ENCODE peak calls at places on chromosomes 4 and X, in ten cellular contexts. One of them, this sample, is unnamed. For H3K27me3, the result is how much of the 10 kb centered on the place peaks cover.

GRCh38 chr4:7328913-7329638 is 105.7 kb downstream of the PSAPL1 start:
- DNase-seq in cardiac muscle cell: no peak
- DNase-seq in PC-9: peak
- DNase-seq in right atrium auricular region: no peak
- DNase-seq in GM23338: no peak
- DNase-seq in suprapubic skin: no peak
- DNase-seq in breast epithelium: no peak
- DNase-seq in dorsolateral prefrontal cortex: peak
- DNase-seq in adrenal gland: peak
- DNase-seq in left lung: peak
- DNase-seq in this sample: no peak

GRCh38 chrX:40945366-40945713 is 139.9 kb upstream of the USP9X start:
- DNase-seq in cardiac muscle cell: no peak
- DNase-seq in PC-9: peak
- DNase-seq in right atrium auricular region: no peak
- DNase-seq in GM23338: no peak
- DNase-seq in suprapubic skin: no peak
- DNase-seq in breast epithelium: no peak
- DNase-seq in dorsolateral prefrontal cortex: no peak
- DNase-seq in adrenal gland: peak
- DNase-seq in left lung: no peak
- DNase-seq in this sample: no peak

GRCh38 chr4:42446823-42447222 is 49.5 kb downstream of the SHISA3 start:
- DNase-seq in cardiac muscle cell: no peak
- DNase-seq in PC-9: no peak
- DNase-seq in right atrium auricular region: no peak
- DNase-seq in GM23338: no peak
- DNase-seq in suprapubic skin: no peak
- DNase-seq in breast epithelium: no peak
- DNase-seq in dorsolateral prefrontal cortex: no peak
- DNase-seq in adrenal gland: no peak
- DNase-seq in left lung: no peak
- DNase-seq in this sample: no peak

GRCh38 chr4:91916219-91916618 is 387.5 kb upstream of the GRID2 start:
- DNase-seq in cardiac muscle cell: no peak
- DNase-seq in PC-9: no peak
- DNase-seq in right atrium auricular region: no peak
- DNase-seq in GM23338: no peak
- DNase-seq in suprapubic skin: no peak
- DNase-seq in breast epithelium: no peak
- DNase-seq in dorsolateral prefrontal cortex: no peak
- DNase-seq in adrenal gland: no peak
- DNase-seq in left lung: no peak
- DNase-seq in this sample: no peak

GRCh38 chr4:119825696-119826095 is 197.1 kb upstream of the PDE5A start:
- DNase-seq in cardiac muscle cell: no peak
- DNase-seq in PC-9: no peak
- DNase-seq in right atrium auricular region: no peak
- DNase-seq in GM23338: no peak
- DNase-seq in suprapubic skin: no peak
- DNase-seq in breast epithelium: no peak
- DNase-seq in dorsolateral prefrontal cortex: no peak
- DNase-seq in adrenal gland: no peak
- DNase-seq in left lung: no peak
- DNase-seq in this sample: no peak

GRCh38 chr4:185217390-185217985 is 8.1 kb downstream of the SNX25 start:
- DNase-seq in cardiac muscle cell: no peak
- DNase-seq in PC-9: no peak
- DNase-seq in right atrium auricular region: no peak
- DNase-seq in GM23338: no peak
- DNase-seq in suprapubic skin: no peak
- DNase-seq in breast epithelium: no peak
- DNase-seq in dorsolateral prefrontal cortex: no peak
- DNase-seq in adrenal gland: no peak
- DNase-seq in left lung: no peak
- DNase-seq in this sample: no peak

GRCh38 chr4:7414736-7415510 is 19.8 kb downstream of the PSAPL1 start:
- DNase-seq in cardiac muscle cell: no peak
- DNase-seq in PC-9: no peak
- DNase-seq in right atrium auricular region: no peak
- DNase-seq in GM23338: peak
- DNase-seq in suprapubic skin: peak
- DNase-seq in breast epithelium: peak
- DNase-seq in dorsolateral prefrontal cortex: peak
- DNase-seq in adrenal gland: peak
- DNase-seq in left lung: peak
- DNase-seq in this sample: no peak

GRCh38 chr4:147714575-147715401 is 17.1 kb upstream of the ARHGAP10 start:
- DNase-seq in cardiac muscle cell: no peak
- DNase-seq in PC-9: peak
- DNase-seq in right atrium auricular region: no peak
- DNase-seq in GM23338: no peak
- DNase-seq in suprapubic skin: peak
- DNase-seq in breast epithelium: peak
- DNase-seq in dorsolateral prefrontal cortex: no peak
- DNase-seq in adrenal gland: peak
- DNase-seq in left lung: no peak
- DNase-seq in this sample: no peak

GRCh38 chr4:99655315-99656081 is 2.1 kb downstream of the C4orf54 start:
- DNase-seq in cardiac muscle cell: no peak
- DNase-seq in PC-9: peak
- DNase-seq in right atrium auricular region: no peak
- DNase-seq in GM23338: no peak
- DNase-seq in suprapubic skin: no peak
- DNase-seq in breast epithelium: no peak
- DNase-seq in dorsolateral prefrontal cortex: no peak
- DNase-seq in adrenal gland: peak
- DNase-seq in left lung: peak
- DNase-seq in this sample: no peak

GRCh38 chrX:50747471-50747900 is 66.5 kb downstream of the SHROOM4 start:
- DNase-seq in cardiac muscle cell: peak
- DNase-seq in PC-9: no peak
- DNase-seq in right atrium auricular region: no peak
- DNase-seq in GM23338: peak
- DNase-seq in suprapubic skin: no peak
- DNase-seq in breast epithelium: no peak
- DNase-seq in dorsolateral prefrontal cortex: no peak
- DNase-seq in adrenal gland: no peak
- DNase-seq in left lung: no peak
- DNase-seq in this sample: no peak

GRCh38 chr4:1900624-1901023 is 29.4 kb downstream of the NSD2 start:
- DNase-seq in cardiac muscle cell: no peak
- DNase-seq in PC-9: no peak
- DNase-seq in right atrium auricular region: no peak
- DNase-seq in GM23338: no peak
- DNase-seq in suprapubic skin: peak
- DNase-seq in breast epithelium: no peak
- DNase-seq in dorsolateral prefrontal cortex: no peak
- DNase-seq in adrenal gland: no peak
- DNase-seq in left lung: no peak
- DNase-seq in this sample: no peak

GRCh38 chr4:6343950-6344408 is 74.3 kb downstream of the WFS1 start:
- DNase-seq in cardiac muscle cell: no peak
- DNase-seq in PC-9: peak
- DNase-seq in right atrium auricular region: no peak
- DNase-seq in GM23338: no peak
- DNase-seq in suprapubic skin: no peak
- DNase-seq in breast epithelium: no peak
- DNase-seq in dorsolateral prefrontal cortex: no peak
- DNase-seq in adrenal gland: peak
- DNase-seq in left lung: no peak
- DNase-seq in this sample: no peak

GRCh38 chr4:39319678-39320077 is 46.5 kb downstream of the RFC1 start:
- DNase-seq in cardiac muscle cell: no peak
- DNase-seq in PC-9: peak
- DNase-seq in right atrium auricular region: no peak
- DNase-seq in GM23338: no peak
- DNase-seq in suprapubic skin: no peak
- DNase-seq in breast epithelium: no peak
- DNase-seq in dorsolateral prefrontal cortex: no peak
- DNase-seq in adrenal gland: peak
- DNase-seq in left lung: no peak
- DNase-seq in this sample: no peak

GRCh38 chr4:178296669-178297068 is 854.4 kb upstream of the AGA start:
- DNase-seq in cardiac muscle cell: no peak
- DNase-seq in PC-9: no peak
- DNase-seq in right atrium auricular region: no peak
- DNase-seq in GM23338: no peak
- DNase-seq in suprapubic skin: no peak
- DNase-seq in breast epithelium: no peak
- DNase-seq in dorsolateral prefrontal cortex: no peak
- DNase-seq in adrenal gland: no peak
- DNase-seq in left lung: no peak
- DNase-seq in this sample: no peak

DNA sequence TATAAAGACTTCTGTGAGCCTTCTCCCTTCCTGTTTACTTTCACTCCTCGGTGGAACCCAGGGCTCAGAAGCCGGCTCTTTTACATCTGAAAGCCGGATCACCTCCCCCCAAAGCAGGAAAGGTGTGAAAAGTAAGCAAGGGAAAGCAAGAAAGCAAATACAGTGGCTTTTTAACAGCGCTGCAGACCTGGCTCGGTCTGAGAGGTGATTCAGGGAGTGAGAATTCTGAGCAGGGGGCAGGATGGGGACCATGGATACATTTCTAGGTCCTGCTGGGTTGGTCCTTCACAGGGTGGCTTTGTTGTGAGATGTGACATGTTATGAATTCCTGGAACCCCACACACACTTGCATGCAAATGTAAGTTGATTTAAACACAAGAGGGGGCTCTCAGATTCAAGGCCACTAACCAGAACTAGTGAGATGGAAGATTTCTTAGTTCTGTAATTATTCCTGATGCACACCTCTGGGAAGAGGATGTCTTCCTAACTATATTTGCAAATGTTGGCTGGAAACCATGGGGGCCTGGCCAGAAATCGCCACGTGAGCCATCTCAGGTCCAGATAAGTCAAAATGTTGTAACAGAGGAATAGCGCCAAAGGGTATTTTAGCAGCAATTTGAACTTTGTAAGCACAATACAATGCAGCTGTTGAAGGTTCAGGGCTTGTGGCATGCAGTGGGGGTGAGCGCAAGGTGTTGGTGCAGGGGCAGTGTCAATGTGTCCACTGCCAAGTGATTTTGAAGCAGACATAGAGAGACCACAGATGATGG is 670.1 kb upstream of the LCORL start:
- DNase-seq in cardiac muscle cell: peak
- DNase-seq in PC-9: no peak
- DNase-seq in right atrium auricular region: no peak
- DNase-seq in GM23338: peak
- DNase-seq in suprapubic skin: no peak
- DNase-seq in breast epithelium: no peak
- DNase-seq in dorsolateral prefrontal cortex: no peak
- DNase-seq in adrenal gland: no peak
- DNase-seq in left lung: no peak
- DNase-seq in this sample: no peak
- TF ChIP-seq CTCF in cardiac muscle cell: no peak
- TF ChIP-seq CTCF in PC-9: no peak
- TF ChIP-seq CTCF in right atrium auricular region: no peak
- TF ChIP-seq CTCF in GM23338: no peak
- TF ChIP-seq CTCF in suprapubic skin: no peak
- TF ChIP-seq CTCF in breast epithelium: no peak
- TF ChIP-seq CTCF in dorsolateral prefrontal cortex: no peak
- TF ChIP-seq CTCF in adrenal gland: no peak
- TF ChIP-seq CTCF in left lung: no peak
- TF ChIP-seq CTCF in this sample: no peak

DNA sequence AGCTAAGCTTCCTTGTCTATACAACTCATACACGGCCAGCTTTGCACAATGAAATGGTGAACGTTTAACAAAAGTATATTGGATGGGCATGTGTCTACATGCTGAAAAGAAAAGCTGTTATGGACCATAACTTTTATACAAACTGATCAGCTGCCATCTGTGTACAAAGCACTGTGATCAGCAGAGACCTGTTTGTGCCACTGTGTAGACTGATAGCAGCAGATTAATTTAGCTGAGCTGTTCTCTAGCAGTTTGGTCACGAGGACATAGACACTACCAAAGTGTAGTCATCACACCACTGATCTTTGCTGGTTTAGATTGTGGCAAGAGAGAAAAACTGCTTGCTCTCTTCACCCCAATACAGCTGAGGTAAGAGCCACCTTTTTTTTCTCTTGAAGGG is 124.5 kb downstream of the RAPGEF2 start:
- DNase-seq in cardiac muscle cell: no peak
- DNase-seq in PC-9: no peak
- DNase-seq in right atrium auricular region: no peak
- DNase-seq in GM23338: no peak
- DNase-seq in suprapubic skin: no peak
- DNase-seq in breast epithelium: no peak
- DNase-seq in dorsolateral prefrontal cortex: no peak
- DNase-seq in adrenal gland: no peak
- DNase-seq in left lung: no peak
- DNase-seq in this sample: no peak
- H3K27ac ChIP-seq in cardiac muscle cell: peak
- H3K27ac ChIP-seq in PC-9: no peak
- H3K27ac ChIP-seq in right atrium auricular region: peak
- H3K27ac ChIP-seq in GM23338: peak
- H3K27ac ChIP-seq in suprapubic skin: peak
- H3K27ac ChIP-seq in breast epithelium: peak
- H3K27ac ChIP-seq in dorsolateral prefrontal cortex: peak
- H3K27ac ChIP-seq in adrenal gland: no peak
- H3K27ac ChIP-seq in left lung: peak
- H3K27ac ChIP-seq in this sample: no peak

DNA sequence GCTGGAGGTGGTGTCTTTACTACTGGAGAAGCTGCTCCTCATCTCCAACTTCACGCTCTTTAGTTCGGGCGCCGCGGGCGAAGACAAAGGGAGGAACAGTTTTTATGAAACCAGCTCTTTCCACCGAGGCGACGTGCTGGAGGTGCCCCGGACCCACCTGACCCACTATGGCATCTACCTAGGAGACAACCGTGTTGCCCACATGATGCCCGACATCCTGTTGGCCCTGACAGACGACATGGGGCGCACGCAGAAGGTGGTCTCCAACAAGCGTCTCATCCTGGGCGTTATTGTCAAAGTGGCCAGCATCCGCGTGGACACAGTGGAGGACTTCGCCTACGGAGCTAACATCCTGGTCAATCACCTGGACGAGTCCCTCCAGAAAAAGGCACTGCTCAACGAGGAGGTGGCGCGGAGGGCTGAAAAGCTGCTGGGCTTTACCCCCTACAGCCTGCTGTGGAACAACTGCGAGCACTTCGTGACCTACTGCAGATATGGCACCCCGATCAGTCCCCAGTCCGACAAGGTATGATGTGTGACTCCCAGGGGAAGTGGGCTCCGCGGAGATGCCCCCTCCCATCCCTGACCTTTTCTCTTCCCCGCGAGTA is 645 bp downstream of the LRAT start:
- DNase-seq in cardiac muscle cell: no peak
- DNase-seq in PC-9: peak
- DNase-seq in right atrium auricular region: no peak
- DNase-seq in GM23338: no peak
- DNase-seq in suprapubic skin: no peak
- DNase-seq in breast epithelium: no peak
- DNase-seq in dorsolateral prefrontal cortex: no peak
- DNase-seq in adrenal gland: no peak
- DNase-seq in left lung: no peak
- DNase-seq in this sample: no peak
- H3K27me3 ChIP-seq in cardiac muscle cell: half or more
- H3K27me3 ChIP-seq in PC-9: under half
- H3K27me3 ChIP-seq in right atrium auricular region: under half
- H3K27me3 ChIP-seq in GM23338: half or more
- H3K27me3 ChIP-seq in suprapubic skin: half or more
- H3K27me3 ChIP-seq in breast epithelium: under half
- H3K27me3 ChIP-seq in dorsolateral prefrontal cortex: under half
- H3K27me3 ChIP-seq in adrenal gland: under half
- H3K27me3 ChIP-seq in left lung: half or more
- H3K27me3 ChIP-seq in this sample: half or more

GRCh38 chr4:77473509-77473908 is 132.1 kb upstream of the CXCL13 start:
- DNase-seq in cardiac muscle cell: no peak
- DNase-seq in PC-9: no peak
- DNase-seq in right atrium auricular region: no peak
- DNase-seq in GM23338: peak
- DNase-seq in suprapubic skin: no peak
- DNase-seq in breast epithelium: no peak
- DNase-seq in dorsolateral prefrontal cortex: no peak
- DNase-seq in adrenal gland: no peak
- DNase-seq in left lung: no peak
- DNase-seq in this sample: no peak
- TF ChIP-seq CTCF in cardiac muscle cell: peak
- TF ChIP-seq CTCF in PC-9: peak
- TF ChIP-seq CTCF in right atrium auricular region: no peak
- TF ChIP-seq CTCF in GM23338: peak
- TF ChIP-seq CTCF in suprapubic skin: no peak
- TF ChIP-seq CTCF in breast epithelium: no peak
- TF ChIP-seq CTCF in dorsolateral prefrontal cortex: no peak
- TF ChIP-seq CTCF in adrenal gland: peak
- TF ChIP-seq CTCF in left lung: no peak
- TF ChIP-seq CTCF in this sample: no peak